ENCODE peak calls at places on chromosomes 11 and 22, in eight cellular contexts. S is fibroblast of mammary gland; C is HFFc6; H is NCI-H82; E is ELR; Q is MCF 10A; K is central memory CD8-positive, alpha-beta T cell; N is NCI-H510A. W is an unnamed sample.

GRCh38 chr11:86291466-86292262 is 10.4 kb upstream of the HIKESHI start:
- DNase-seq in C (peak), N (no peak), E (peak), K (no peak), H (peak), Q (peak), S (peak), W (peak)

GRCh38 chr22:29609139-29609538 is 5.7 kb downstream of the NF2 start:
- DNase-seq in E (peak), Q (no peak), C (no peak), N (no peak), S (no peak), K (no peak), H (peak), W (no peak)

GRCh38 chr11:62665075-62665629 is at the start of the genes C11orf98 and CSKMT:
- DNase-seq in N (peak), C (peak), K (peak), H (peak), E (peak), S (peak), Q (peak), W (peak)

GRCh38 chr11:128696930-128697329 is 3.1 kb downstream of the FLI1 start:
- DNase-seq in H (no peak), E (no peak), N (no peak), Q (no peak), S (no peak), K (no peak), C (no peak), W (no peak)

GRCh38 chr11:7031346-7031957 is 11.2 kb downstream of the NLRP14 start:
- DNase-seq in N (no peak), S (no peak), E (no peak), C (no peak), K (no peak), H (no peak), Q (no peak), W (no peak)

GRCh38 chr11:17478064-17478463 is 1.4 kb upstream of the ABCC8 start:
- DNase-seq in K (no peak), E (no peak), H (no peak), S (no peak), C (no peak), Q (no peak), N (no peak), W (no peak)

GRCh38 chr11:118921121-118921928 is 4.4 kb downstream of the BCL9L start:
- DNase-seq in Q (peak), C (peak), H (peak), N (no peak), K (no peak), S (peak), E (peak), W (no peak)

GRCh38 chr11:68661697-68662603 is 22.4 kb upstream of the GAL start:
- DNase-seq in E (no peak), C (no peak), Q (no peak), S (peak), K (no peak), H (no peak), N (no peak), W (no peak)

GRCh38 chr11:30481385-30481784 is 104.8 kb downstream of the MPPED2 start:
- DNase-seq in K (no peak), C (no peak), H (peak), Q (no peak), E (no peak), N (no peak), S (no peak), W (no peak)

GRCh38 chr11:65833297-65834030 is at the start of gene SNX32:
- DNase-seq in E (peak), H (peak), N (peak), Q (no peak), C (peak), K (peak), S (peak), W (peak)

GRCh38 chr22:25219948-25220442 is 556 bp downstream of the CRYBB2 start:
- DNase-seq in S (no peak), N (no peak), K (no peak), C (no peak), E (no peak), Q (peak), H (no peak), W (no peak)

GRCh38 chr11:36540998-36541397 is 26.8 kb upstream of the RAG1 start:
- DNase-seq in N (no peak), C (peak), S (peak), E (peak), H (peak), K (no peak), Q (peak), W (no peak)

GRCh38 chr11:117449111-117449693 is 121.5 kb downstream of the CEP164 start:
- DNase-seq in K (no peak), C (peak), S (no peak), N (no peak), Q (no peak), E (peak), H (no peak), W (no peak)

GRCh38 chr22:17931400-17931825 is 92.9 kb downstream of the MICAL3 start:
- DNase-seq in C (peak), N (no peak), K (no peak), S (no peak), H (no peak), E (no peak), Q (peak), W (no peak)

GRCh38 chr22:25478111-25478510 is 86.4 kb upstream of the GRK3 start:
- DNase-seq in Q (no peak), E (no peak), C (no peak), K (no peak), N (no peak), S (no peak), H (no peak), W (no peak)

GRCh38 chr22:44351685-44352377 is 39.1 kb upstream of the SHISAL1 start:
- DNase-seq in K (no peak), H (peak), N (no peak), C (peak), Q (peak), E (peak), S (peak), W (no peak)

GRCh38 chr22:37259540-37260029 is 15.5 kb upstream of the RAC2 start:
- DNase-seq in S (peak), H (peak), C (peak), E (peak), Q (peak), K (no peak), N (no peak), W (peak)

GRCh38 chr11:33670250-33671011 is 30.2 kb downstream of the C11orf91 start:
- DNase-seq in C (peak), E (peak), N (no peak), Q (no peak), H (no peak), K (no peak), S (peak), W (no peak)

GRCh38 chr22:46444390-46444854 is 93.0 kb downstream of the CELSR1 start:
- DNase-seq in C (no peak), E (peak), S (no peak), Q (no peak), H (peak), N (no peak), K (no peak), W (no peak)